ENCODE peak calls at places on chromosomes 7 and 10, in four cellular contexts. Y, Z, E and H are unnamed samples. For H3K4me1, the result is how much of the 10 kb centered on the place peaks cover.

GRCh38 chr7:94540428-94540827 is 30.8 kb downstream of the CASD1 start:
- DNase-seq in Z (no peak), E (no peak), Y (no peak), H (no peak)

GRCh38 chr10:113027574-113028392 is 77.7 kb downstream of the TCF7L2 start:
- DNase-seq in E (no peak), Y (no peak), Z (no peak), H (no peak)

GRCh38 chr10:113273151-113273876 is 279.5 kb upstream of the HABP2 start:
- DNase-seq in E (peak), Y (no peak), Z (no peak), H (no peak)

GRCh38 chr7:132755538-132756481 is 179.5 kb upstream of the PLXNA4 start:
- DNase-seq in E (no peak), Y (no peak), Z (no peak), H (no peak)

GRCh38 chr7:55133630-55134392 is 115.0 kb downstream of the EGFR start:
- DNase-seq in Z (peak), Y (no peak), E (peak), H (no peak)

GRCh38 chr7:917255-918117 is 37.0 kb downstream of the ADAP1 start:
- DNase-seq in E (peak), Y (no peak), Z (no peak), H (no peak)

GRCh38 chr7:87628780-87629569 is 777 bp downstream of the RUNDC3B start:
- DNase-seq in Z (peak), Y (peak), E (peak), H (no peak)

GRCh38 chr10:21285742-21286311 is 239.7 kb downstream of the SKIDA1 start:
- DNase-seq in Y (no peak), E (no peak), Z (no peak), H (no peak)

GRCh38 chr7:130356121-130356759 is 11.6 kb downstream of the CPA5 start:
- DNase-seq in E (no peak), Z (no peak), Y (no peak), H (no peak)

GRCh38 chr7:84688671-84689070 is 494.1 kb upstream of the SEMA3A start:
- DNase-seq in E (no peak), Z (no peak), Y (no peak), H (no peak)

GRCh38 chr10:111109506-111110242 is 32.8 kb downstream of the ADRA2A start:
- DNase-seq in E (no peak), Y (no peak), Z (no peak), H (no peak)

GRCh38 chr7:5541087-5541992 is 117.7 kb upstream of the TNRC18 start:
- DNase-seq in E (no peak), Y (no peak), Z (no peak), H (no peak)

GRCh38 chr10:116038259-116038658 is 234.7 kb downstream of the GFRA1 start:
- DNase-seq in E (no peak), Y (no peak), Z (peak), H (no peak)

GRCh38 chr7:157703131-157703530 is 366.3 kb downstream of the DNAJB6 start:
- DNase-seq in E (peak), Y (no peak), Z (no peak), H (no peak)

GRCh38 chr7:99923200-99923599 is 3.9 kb upstream of the TRIM4 start:
- DNase-seq in Y (no peak), Z (no peak), E (no peak), H (no peak)

GRCh38 chr10:14806318-14806717 is 31.5 kb downstream of the CDNF start:
- DNase-seq in E (no peak), Z (no peak), Y (no peak), H (no peak)

GRCh38 chr10:14800397-14800796 is 25.7 kb upstream of the FAM107B start:
- DNase-seq in Z (no peak), E (no peak), Y (no peak), H (peak)

GRCh38 chr10:14798631-14799030 is 23.9 kb upstream of the FAM107B start:
- DNase-seq in E (no peak), Y (no peak), Z (no peak), H (peak)

GRCh38 chr10:14803827-14804226 is 29.1 kb upstream of the FAM107B start:
- DNase-seq in E (no peak), Z (no peak), Y (no peak), H (no peak)

DNA sequence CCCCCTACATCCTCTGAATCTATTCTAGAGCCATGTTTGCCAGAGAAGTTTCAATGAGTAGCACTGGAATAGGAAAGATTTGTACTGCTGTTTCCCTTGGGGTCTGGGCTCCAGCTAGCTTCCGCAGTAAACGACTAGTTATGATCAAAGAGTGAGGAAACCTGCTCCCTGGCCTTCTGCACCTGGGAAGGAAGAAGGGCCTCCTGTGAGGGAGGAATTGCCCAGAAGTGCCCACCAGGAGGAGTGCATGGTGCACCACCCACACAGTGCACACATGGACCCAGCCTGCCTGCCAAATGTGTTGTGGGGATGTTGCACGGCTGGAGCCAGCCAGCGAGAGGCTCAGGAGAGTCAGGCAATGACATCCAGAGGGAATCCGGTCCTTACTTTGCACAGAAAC is 27.0 kb upstream of the FAM107B start:
- DNase-seq in Y (no peak), Z (no peak), E (no peak), H (no peak)
- H3K4me1 ChIP-seq in Y (under half), Z (under half), E (under half), H (under half)

GRCh38 chr10:34240031-34240430 is 575.1 kb downstream of the PARD3 start:
- DNase-seq in Z (no peak), E (no peak), Y (no peak), H (no peak)

GRCh38 chr10:34232481-34232880 is 582.6 kb downstream of the PARD3 start:
- DNase-seq in E (no peak), Z (no peak), Y (no peak), H (no peak)

GRCh38 chr10:34241226-34242000 is 573.7 kb downstream of the PARD3 start:
- DNase-seq in E (no peak), Y (no peak), Z (no peak), H (no peak)

GRCh38 chr10:34235164-34235832 is 579.8 kb downstream of the PARD3 start:
- DNase-seq in E (no peak), Z (no peak), Y (no peak), H (no peak)

GRCh38 chr10:34236927-34237326 is 578.2 kb downstream of the PARD3 start:
- DNase-seq in Y (no peak), Z (no peak), E (no peak), H (no peak)
- H3K4me1 ChIP-seq in Y (under half), Z (under half), E (under half), H (under half)

GRCh38 chr10:124077216-124077615 is 16.2 kb downstream of the CHST15 start:
- DNase-seq in Z (no peak), E (no peak), Y (no peak), H (no peak)

GRCh38 chr10:124079864-124080263 is 13.5 kb downstream of the CHST15 start:
- DNase-seq in Z (no peak), Y (no peak), E (no peak), H (peak)

GRCh38 chr10:124076334-124076733 is 17.1 kb downstream of the CHST15 start:
- DNase-seq in Y (no peak), E (no peak), Z (no peak), H (no peak)

GRCh38 chr10:124078714-124079113 is 14.7 kb downstream of the CHST15 start:
- DNase-seq in Z (no peak), E (no peak), Y (no peak), H (no peak)

GRCh38 chr10:124078028-124078427 is 15.4 kb downstream of the CHST15 start:
- DNase-seq in Y (no peak), Z (no peak), E (no peak), H (no peak)
- H3K4me1 ChIP-seq in Y (under half), Z (under half), E (under half), H (half or more)

DNA sequence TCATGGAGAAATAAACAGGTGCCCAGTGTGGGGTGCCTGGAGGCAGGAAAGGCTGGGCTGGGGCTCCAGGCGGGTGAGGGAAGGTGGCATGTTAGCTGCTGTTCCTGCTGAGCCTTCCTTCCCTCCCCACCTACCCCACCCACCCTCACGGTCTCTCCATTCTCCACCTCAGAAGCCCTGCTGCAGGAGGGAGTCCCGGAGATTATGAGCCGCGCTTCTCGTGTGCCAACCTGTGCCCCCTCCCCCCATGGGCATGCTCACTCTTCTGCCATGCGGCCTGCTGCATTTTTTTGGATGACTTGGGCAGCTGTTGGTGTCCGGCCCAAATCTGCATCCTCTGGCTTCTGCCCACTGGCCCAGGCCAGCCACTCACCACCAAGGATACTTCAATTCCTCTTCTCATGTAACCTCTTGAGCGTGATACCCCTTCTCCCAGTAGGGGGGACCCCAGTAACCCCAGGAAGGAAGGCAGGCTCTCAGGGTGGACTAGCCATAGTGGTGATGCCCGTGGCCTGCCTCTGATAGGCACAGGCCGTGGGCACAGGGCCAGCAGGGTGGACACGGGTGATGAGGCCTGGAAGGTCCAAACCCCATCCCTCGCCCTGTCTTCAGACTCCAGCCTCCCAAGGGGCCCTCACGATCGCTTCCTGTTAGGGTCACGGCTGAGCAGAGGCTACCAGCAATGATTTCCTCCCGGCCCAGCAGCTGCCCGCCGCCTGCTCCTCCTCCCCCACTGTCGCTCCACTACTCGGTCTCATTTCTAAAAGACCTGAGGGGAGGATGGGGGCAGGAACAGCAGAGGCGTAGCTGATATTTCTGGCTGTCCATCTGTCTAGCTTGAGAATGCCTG is 27.8 kb downstream of the UNC5B start:
- DNase-seq in E (no peak), Z (no peak), Y (no peak), H (peak)
- H3K4me1 ChIP-seq in E (half or more), Z (under half), Y (under half), H (under half)

GRCh38 chr7:91239772-91240171 is 24.5 kb upstream of the FZD1 start:
- DNase-seq in E (no peak), Y (no peak), Z (no peak), H (no peak)

GRCh38 chr7:91242097-91242846 is 22.0 kb upstream of the FZD1 start:
- DNase-seq in Y (no peak), E (no peak), Z (no peak), H (no peak)

GRCh38 chr7:91247497-91247896 is 16.7 kb upstream of the FZD1 start:
- DNase-seq in E (no peak), Z (no peak), Y (no peak), H (no peak)

GRCh38 chr7:91240546-91240945 is 23.7 kb upstream of the FZD1 start:
- DNase-seq in E (no peak), Y (no peak), Z (no peak), H (no peak)

DNA sequence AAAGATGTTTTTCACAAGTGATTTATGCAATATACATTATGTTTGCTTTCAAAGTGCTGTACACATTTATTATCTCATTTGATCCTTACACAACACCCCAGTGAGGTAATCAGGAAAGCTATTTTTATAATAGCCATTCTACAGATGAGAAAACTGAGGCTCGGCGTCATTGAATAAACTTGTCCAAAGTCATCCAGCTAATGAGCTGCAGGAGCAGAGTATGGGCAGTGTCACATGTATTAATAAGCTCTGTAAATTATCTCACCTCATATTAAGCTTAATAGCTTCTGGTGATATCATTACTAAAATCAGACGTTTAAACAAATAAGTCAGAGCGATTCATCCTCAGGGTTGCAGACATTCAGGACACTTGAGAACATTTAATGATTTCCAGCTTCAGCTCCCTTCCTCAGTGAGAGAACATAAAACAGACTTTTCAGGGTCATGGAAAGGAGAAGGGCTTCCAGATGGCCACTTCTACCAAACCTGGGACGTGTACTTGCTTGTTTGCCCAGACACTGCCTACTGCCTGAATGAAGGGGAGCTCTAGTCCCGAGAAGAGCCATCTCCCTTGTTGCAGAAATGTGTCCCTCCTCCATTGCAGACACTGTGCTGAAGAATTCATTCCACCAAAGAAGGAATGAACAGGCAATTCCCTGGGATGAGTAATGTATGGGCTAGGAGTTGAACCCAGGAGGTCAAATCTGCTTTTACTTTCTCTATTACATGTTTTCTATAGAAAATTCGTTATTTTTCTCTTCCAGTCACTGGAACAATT is 20.5 kb upstream of the FZD1 start:
- DNase-seq in Z (no peak), Y (no peak), E (no peak), H (no peak)
- H3K4me1 ChIP-seq in Z (under half), Y (under half), E (under half), H (under half)

GRCh38 chr7:6640246-6640721 is 3.2 kb downstream of the ZNF316 start:
- DNase-seq in Y (no peak), Z (no peak), E (no peak), H (no peak)

GRCh38 chr7:6643915-6644625 is 7.0 kb downstream of the ZNF316 start:
- DNase-seq in Y (no peak), Z (no peak), E (no peak), H (no peak)

GRCh38 chr7:6641305-6642035 is 4.4 kb downstream of the ZNF316 start:
- DNase-seq in Y (no peak), E (no peak), Z (no peak), H (no peak)

GRCh38 chr7:6642861-6643640 is 5.9 kb downstream of the ZNF316 start:
- DNase-seq in Z (no peak), E (no peak), Y (no peak), H (no peak)

GRCh38 chr7:6642239-6642839 is 5.2 kb downstream of the ZNF316 start:
- DNase-seq in Z (no peak), E (no peak), Y (no peak), H (no peak)
- H3K4me1 ChIP-seq in Z (under half), E (under half), Y (under half), H (under half)

GRCh38 chr7:27123021-27123476 is 7.5 kb downstream of the HOXA4 start:
- DNase-seq in Y (no peak), Z (no peak), E (no peak), H (no peak)

GRCh38 chr7:27122075-27122910 is 8.3 kb downstream of the HOXA4 start:
- DNase-seq in E (no peak), Y (no peak), Z (no peak), H (no peak)

GRCh38 chr7:27119412-27119911 is 11.1 kb downstream of the HOXA4 start:
- DNase-seq in Z (no peak), Y (no peak), E (no peak), H (no peak)

GRCh38 chr7:27123477-27124053 is 7.0 kb downstream of the HOXA4 start:
- DNase-seq in Y (no peak), E (no peak), Z (no peak), H (no peak)

DNA sequence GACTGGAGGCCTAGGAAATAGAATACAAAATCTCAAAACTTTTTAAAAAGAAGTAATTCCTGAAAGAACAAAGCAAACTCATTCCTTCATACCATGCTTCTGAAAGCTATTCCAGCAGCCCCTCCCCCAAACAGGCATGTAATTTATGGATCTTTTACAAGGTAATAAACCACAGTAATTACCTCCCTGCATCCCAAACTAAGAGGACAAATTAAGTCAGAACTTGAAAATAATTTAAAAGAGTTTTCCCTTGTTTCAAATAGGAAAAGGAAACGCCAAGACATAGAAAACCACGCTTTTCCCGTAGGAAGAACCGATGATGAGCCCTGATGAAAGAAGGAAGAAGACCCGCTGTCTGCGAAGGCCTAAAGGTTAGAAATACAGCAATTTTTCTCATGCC is 8.9 kb downstream of the HOXA4 start:
- DNase-seq in E (no peak), Z (no peak), Y (no peak), H (no peak)
- H3K4me1 ChIP-seq in E (under half), Z (under half), Y (under half), H (under half)

GRCh38 chr10:79124066-79124465 is 55.3 kb downstream of the ZMIZ1 start:
- DNase-seq in E (no peak), Y (no peak), Z (no peak), H (no peak)
- H3K4me1 ChIP-seq in E (under half), Y (under half), Z (under half), H (under half)

GRCh38 chr7:74657692-74658170 is at the start of gene GTF2I:
- DNase-seq in E (no peak), Z (peak), Y (no peak), H (peak)
- H3K4me1 ChIP-seq in E (under half), Z (under half), Y (under half), H (half or more)

GRCh38 chr10:70087641-70088040 is 35.0 kb downstream of the MACROH2A2 start:
- DNase-seq in E (no peak), Y (no peak), Z (no peak), H (no peak)
- H3K4me1 ChIP-seq in E (under half), Y (under half), Z (under half), H (under half)